ENCODE peak calls at places on chromosomes 7 and 10, in four cellular contexts. N is GM12878; I is heart right ventricle; Z is CD8-positive, alpha-beta memory T cell. D is an unnamed sample. For H3K4me1, the result is how much of the 10 kb centered on the place peaks cover.

GRCh38 chr7:36794689-36795088 is 70.4 kb upstream of the AOAH start:
- DNase-seq in N (no peak), I (no peak), Z (no peak), D (no peak)

GRCh38 chr7:159143780-159144755 is 599 bp downstream of the VIPR2 start:
- DNase-seq in N (no peak), I (peak), Z (no peak), D (peak)

GRCh38 chr7:95205821-95206220 is 118.5 kb downstream of the PON1 start:
- DNase-seq in N (no peak), I (no peak), Z (no peak), D (no peak)

GRCh38 chr7:39582536-39582935 is 16.3 kb downstream of the YAE1 start:
- DNase-seq in N (no peak), I (no peak), Z (no peak), D (no peak)

GRCh38 chr10:74704629-74705360 is 121.6 kb upstream of the KAT6B start:
- DNase-seq in N (no peak), I (no peak), Z (no peak), D (no peak)

GRCh38 chr10:48614481-48615383 is 9.9 kb upstream of the ARHGAP22 start:
- DNase-seq in N (peak), I (no peak), Z (no peak), D (no peak)

GRCh38 chr10:83545901-83546391 is 593.4 kb upstream of the GHITM start:
- DNase-seq in N (peak), I (peak), Z (no peak), D (no peak)

GRCh38 chr7:2109936-2110585 is 122.7 kb downstream of the MAD1L1 start:
- DNase-seq in N (peak), I (no peak), Z (no peak), D (no peak)

GRCh38 chr10:110226926-110227641 is 19.7 kb downstream of the MXI1 start:
- DNase-seq in N (no peak), I (peak), Z (peak), D (peak)

GRCh38 chr10:5828725-5829124 is 15.5 kb upstream of the GDI2 start:
- DNase-seq in N (no peak), I (no peak), Z (no peak), D (no peak)

GRCh38 chr7:126698446-126698845 is 554.3 kb downstream of the GRM8 start:
- DNase-seq in N (no peak), I (no peak), Z (no peak), D (no peak)

GRCh38 chr7:3381073-3381685 is 80.1 kb downstream of the SDK1 start:
- DNase-seq in N (no peak), I (no peak), Z (no peak), D (no peak)

GRCh38 chr10:28541695-28542365 is 8.9 kb downstream of the WAC start:
- DNase-seq in N (no peak), I (no peak), Z (no peak), D (no peak)

GRCh38 chr10:124517931-124518330 is 56.3 kb downstream of the LHPP start:
- DNase-seq in N (no peak), I (no peak), Z (no peak), D (peak)

GRCh38 chr10:15037691-15038090 is 6.1 kb upstream of the OLAH start:
- DNase-seq in N (no peak), I (no peak), Z (no peak), D (no peak)

GRCh38 chr7:55381187-55381586 is 16.1 kb downstream of the LANCL2 start:
- DNase-seq in N (no peak), I (no peak), Z (no peak), D (no peak)

GRCh38 chr7:118109607-118110006 is 74.4 kb upstream of the LSM8 start:
- DNase-seq in N (no peak), I (no peak), Z (no peak), D (no peak)

GRCh38 chr7:133796778-133797177 is 330.4 kb upstream of the LRGUK start:
- DNase-seq in N (no peak), I (no peak), Z (no peak), D (no peak)

GRCh38 chr10:81820418-81820817 is 54.6 kb upstream of the NRG3 start:
- DNase-seq in N (no peak), I (no peak), Z (peak), D (no peak)

GRCh38 chr7:115019882-115020605 is 98.2 kb downstream of the MDFIC start:
- DNase-seq in N (no peak), I (no peak), Z (no peak), D (no peak)

GRCh38 chr7:92602352-92603088 is 12.3 kb upstream of the FAM133B start:
- DNase-seq in N (no peak), I (no peak), Z (no peak), D (no peak)

GRCh38 chr10:28200804-28201203 is 102.1 kb downstream of the MPP7 start:
- DNase-seq in N (no peak), I (no peak), Z (no peak), D (no peak)

GRCh38 chr10:102633848-102634247 is 10.4 kb upstream of the TRIM8 start:
- DNase-seq in N (no peak), I (no peak), Z (no peak), D (peak)

GRCh38 chr10:132122097-132122861 is 56.5 kb downstream of the JAKMIP3 start:
- DNase-seq in N (no peak), I (no peak), Z (no peak), D (peak)

GRCh38 chr7:150367677-150368097 is 935 bp upstream of the REPIN1 start:
- DNase-seq in N (no peak), I (no peak), Z (no peak), D (no peak)

GRCh38 chr10:66925896-66926719 is at the start of gene LRRTM3:
- DNase-seq in N (peak), I (peak), Z (no peak), D (no peak)

GRCh38 chr10:66926841-66927240 is 1.0 kb downstream of the LRRTM3 start:
- DNase-seq in N (no peak), I (no peak), Z (no peak), D (no peak)

GRCh38 chr10:66928791-66929190 is 3.0 kb downstream of the LRRTM3 start:
- DNase-seq in N (no peak), I (no peak), Z (no peak), D (no peak)

GRCh38 chr10:66928000-66928770 is 2.3 kb downstream of the LRRTM3 start:
- DNase-seq in N (no peak), I (no peak), Z (no peak), D (no peak)

DNA sequence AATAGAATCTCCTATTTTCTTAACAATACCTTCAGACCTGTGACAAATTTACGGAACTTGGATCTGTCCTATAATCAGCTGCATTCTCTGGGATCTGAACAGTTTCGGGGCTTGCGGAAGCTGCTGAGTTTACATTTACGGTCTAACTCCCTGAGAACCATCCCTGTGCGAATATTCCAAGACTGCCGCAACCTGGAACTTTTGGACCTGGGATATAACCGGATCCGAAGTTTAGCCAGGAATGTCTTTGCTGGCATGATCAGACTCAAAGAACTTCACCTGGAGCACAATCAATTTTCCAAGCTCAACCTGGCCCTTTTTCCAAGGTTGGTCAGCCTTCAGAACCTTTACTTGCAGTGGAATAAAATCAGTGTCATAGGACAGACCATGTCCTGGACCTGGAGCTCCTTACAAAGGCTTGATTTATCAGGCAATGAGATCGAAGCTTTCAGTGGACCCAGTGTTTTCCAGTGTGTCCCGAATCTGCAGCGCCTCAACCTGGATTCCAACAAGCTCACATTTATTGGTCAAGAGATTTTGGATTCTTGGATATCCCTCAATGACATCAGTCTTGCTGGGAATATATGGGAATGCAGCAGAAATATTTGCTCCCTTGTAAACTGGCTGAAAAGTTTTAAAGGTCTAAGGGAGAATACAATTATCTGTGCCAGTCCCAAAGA is 1.6 kb downstream of the LRRTM3 start:
- DNase-seq in N (no peak), I (no peak), Z (no peak), D (no peak)
- H3K4me1 ChIP-seq in N (under half), I (under half), Z (under half), D (under half)

DNA sequence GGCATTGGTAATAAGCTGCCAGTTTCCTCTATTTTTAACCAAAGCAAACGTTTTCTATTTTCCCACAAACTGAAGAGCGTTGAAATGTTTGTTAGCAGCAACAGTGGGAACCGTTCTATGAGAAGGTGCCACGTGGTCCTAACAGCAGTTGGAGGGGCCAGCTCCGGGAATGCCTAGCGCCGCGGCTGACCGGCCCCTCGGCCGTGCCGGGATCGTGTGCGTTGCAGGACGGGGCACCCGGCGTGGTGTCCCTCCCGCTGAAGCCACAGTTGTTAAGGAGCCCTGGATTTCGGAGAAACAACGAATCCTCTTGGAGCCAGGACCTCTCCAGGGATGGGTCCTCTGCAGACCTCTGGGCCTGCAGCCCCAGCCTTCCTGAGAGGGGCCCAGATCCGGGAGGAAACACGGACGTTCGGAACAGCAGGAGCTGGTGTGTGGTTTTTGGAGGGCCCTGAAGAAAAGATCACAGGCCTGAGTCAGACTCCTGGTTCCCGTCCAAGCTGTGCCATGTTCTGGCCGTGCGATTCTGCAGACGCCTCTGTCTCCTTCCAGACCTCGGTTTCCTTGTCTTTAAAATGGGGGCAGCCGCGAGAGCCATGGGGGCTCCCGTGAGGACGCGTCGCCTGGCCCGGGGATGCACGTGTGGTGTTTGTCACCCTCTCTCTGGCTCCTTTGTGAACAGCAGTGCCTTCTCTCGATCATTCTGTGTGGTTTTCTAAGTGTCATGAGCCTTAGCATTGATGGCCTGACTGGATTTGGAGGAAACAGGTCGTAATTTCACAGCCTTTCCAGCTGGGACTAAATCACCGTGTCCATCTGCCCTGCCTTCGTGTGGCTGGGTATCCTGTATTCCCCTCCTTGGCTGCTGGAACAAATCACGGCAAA is 40.4 kb downstream of the FAM20C start:
- DNase-seq in N (no peak), I (no peak), Z (no peak), D (peak)
- H3K4me1 ChIP-seq in N (under half), I (half or more), Z (under half), D (half or more)

GRCh38 chr7:70406419-70407189 is 725.3 kb upstream of the GALNT17 start:
- DNase-seq in N (no peak), I (no peak), Z (no peak), D (no peak)

GRCh38 chr7:70400829-70401380 is 731.0 kb upstream of the GALNT17 start:
- DNase-seq in N (no peak), I (no peak), Z (no peak), D (no peak)

GRCh38 chr7:70405241-70405640 is 726.7 kb upstream of the GALNT17 start:
- DNase-seq in N (no peak), I (no peak), Z (no peak), D (no peak)

DNA sequence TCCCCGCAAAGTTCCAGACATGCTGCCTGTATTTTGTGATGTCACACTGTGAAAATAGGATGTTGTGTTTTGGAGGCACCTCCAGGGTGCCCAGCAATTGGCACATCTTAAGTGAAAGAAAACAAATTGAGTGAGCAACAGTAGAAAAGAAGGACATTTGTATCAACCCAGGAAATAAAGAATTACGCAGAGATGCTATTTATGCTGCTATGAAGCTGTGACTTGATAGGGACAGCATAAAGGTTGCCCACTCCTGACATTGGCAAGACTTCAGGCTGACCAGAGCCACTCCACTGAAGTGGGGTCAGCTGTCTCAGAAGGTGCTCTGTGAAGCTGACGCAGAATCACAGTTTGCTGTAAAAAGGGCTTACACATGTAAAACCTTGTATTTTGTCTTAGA is 729.9 kb upstream of the GALNT17 start:
- DNase-seq in N (no peak), I (no peak), Z (no peak), D (no peak)
- H3K4me1 ChIP-seq in N (under half), I (under half), Z (under half), D (under half)

GRCh38 chr10:92111336-92111939 is 179.4 kb downstream of the CPEB3 start:
- DNase-seq in N (no peak), I (no peak), Z (no peak), D (no peak)

GRCh38 chr10:92112462-92112861 is 178.4 kb downstream of the CPEB3 start:
- DNase-seq in N (no peak), I (no peak), Z (no peak), D (no peak)

GRCh38 chr10:92110039-92110794 is 180.7 kb downstream of the CPEB3 start:
- DNase-seq in N (no peak), I (no peak), Z (no peak), D (no peak)

GRCh38 chr10:92119340-92119739 is 171.5 kb downstream of the CPEB3 start:
- DNase-seq in N (no peak), I (no peak), Z (no peak), D (no peak)

GRCh38 chr10:92114201-92114600 is 176.7 kb downstream of the CPEB3 start:
- DNase-seq in N (no peak), I (no peak), Z (no peak), D (no peak)
- H3K4me1 ChIP-seq in N (under half), I (under half), Z (under half), D (under half)

GRCh38 chr7:27196287-27196739 is 3.6 kb downstream of the HOXA13 start:
- DNase-seq in N (peak), I (peak), Z (peak), D (peak)

GRCh38 chr7:27197137-27198042 is 2.5 kb downstream of the HOXA13 start:
- DNase-seq in N (no peak), I (no peak), Z (no peak), D (no peak)

GRCh38 chr7:27198871-27199801 is 755 bp downstream of the HOXA13 start:
- DNase-seq in N (no peak), I (no peak), Z (no peak), D (no peak)

GRCh38 chr7:27199820-27200760 is at the start of gene HOXA13:
- DNase-seq in N (no peak), I (no peak), Z (no peak), D (no peak)

DNA sequence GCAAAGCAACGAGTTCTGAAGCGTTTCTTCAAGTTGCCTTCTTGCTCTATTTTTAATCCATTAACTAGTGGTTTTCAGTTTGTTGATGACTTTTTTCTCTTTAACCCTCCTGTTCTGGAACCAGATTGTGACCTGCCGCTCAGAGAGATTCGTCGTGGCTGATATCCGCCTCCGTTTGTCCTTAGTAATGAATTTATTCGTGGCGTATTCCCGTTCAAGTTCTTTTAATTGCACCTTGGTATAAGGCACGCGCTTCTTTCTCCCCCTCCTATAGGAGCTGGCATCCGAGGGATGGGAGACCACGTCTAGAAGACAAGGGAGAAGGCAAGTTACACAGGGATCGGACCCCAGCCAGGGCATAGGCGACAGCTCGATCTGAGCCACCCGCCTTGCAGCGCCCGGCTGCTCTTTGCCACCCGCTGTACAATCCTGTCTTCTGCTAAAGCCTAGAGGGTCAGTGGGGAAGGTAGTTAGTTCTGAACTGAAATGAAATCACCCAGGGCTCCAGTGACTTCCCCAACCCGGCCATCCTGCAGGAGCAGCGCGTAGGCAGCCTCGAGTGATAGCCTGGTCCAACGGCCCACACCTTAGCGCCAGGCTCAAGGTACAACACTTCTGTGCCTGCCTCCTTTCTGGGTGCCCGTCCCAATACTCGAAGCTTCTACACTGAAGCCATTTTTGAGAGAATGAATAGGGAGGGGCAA is 1.6 kb downstream of the HOXA13 start:
- DNase-seq in N (no peak), I (no peak), Z (no peak), D (peak)
- H3K4me1 ChIP-seq in N (under half), I (under half), Z (under half), D (under half)

GRCh38 chr7:7704867-7705266 is 13.5 kb downstream of the RPA3 start:
- DNase-seq in N (no peak), I (no peak), Z (no peak), D (no peak)

GRCh38 chr7:7707756-7708310 is 10.6 kb downstream of the RPA3 start:
- DNase-seq in N (no peak), I (no peak), Z (no peak), D (no peak)

GRCh38 chr7:7705316-7705715 is 13.1 kb downstream of the RPA3 start:
- DNase-seq in N (no peak), I (no peak), Z (no peak), D (no peak)

GRCh38 chr7:7706556-7706955 is 11.9 kb downstream of the RPA3 start:
- DNase-seq in N (peak), I (no peak), Z (no peak), D (no peak)

DNA sequence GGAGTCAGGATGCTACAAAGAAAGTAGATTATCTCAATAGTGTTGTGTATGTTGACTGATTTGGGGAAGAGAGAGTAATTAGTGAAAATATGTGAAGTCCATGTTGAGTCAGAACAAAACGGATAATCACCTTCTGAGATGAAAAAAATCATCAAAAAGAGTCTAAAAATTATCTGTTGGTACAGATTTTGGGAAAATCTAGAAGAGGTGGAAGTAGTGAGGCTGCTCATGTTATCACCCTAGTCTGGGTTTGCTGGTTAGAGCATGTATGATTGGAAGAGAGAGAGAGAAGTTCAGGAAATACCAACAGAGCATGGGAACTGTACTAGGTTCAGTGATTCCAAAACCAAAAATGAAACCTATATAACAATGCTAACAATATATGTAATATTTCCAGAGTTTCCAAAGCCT is 12.3 kb downstream of the RPA3 start:
- DNase-seq in N (peak), I (no peak), Z (no peak), D (no peak)
- H3K4me1 ChIP-seq in N (under half), I (half or more), Z (under half), D (under half)